ENCODE peak calls at places on chromosomes 4 and X, in ten cellular contexts. N is GM23248, Y is psoas muscle, F is H9, K is upper lobe of right lung, R is lower lobe of right lung, I is substantia nigra, A is tibial artery, P is RWPE2, T is endodermal cell. E is an unnamed sample.
A peak's percentile ranks its signal among the peaks of the same experiment; 100 is the strongest.

GRCh38 chr4:149959391-149959790 is 118.9 kb upstream of the DCLK2 start:
- DNase-seq in Y (no peak), N (no peak), K (no peak), R (no peak), P (no peak), F (no peak), A (no peak), T (no peak), I (no peak), E (no peak)

GRCh38 chr4:33104190-33104773 is 2384.1 kb downstream of the PCDH7 start:
- DNase-seq in K (no peak), Y (no peak), P (no peak), R (no peak), A (no peak), T (no peak), I (no peak), N (no peak), F (no peak), E (peak; percentile 53)

GRCh38 chrX:18354369-18355329 is at the start of gene SCML2:
- DNase-seq in N (peak; percentile 67), A (no peak), T (peak; percentile 74), K (peak; percentile 68), R (peak; percentile 46), F (peak; percentile 34), P (no peak), I (peak; percentile 9), Y (peak; percentile 48), E (peak; percentile 23)

GRCh38 chrX:22429704-22430103 is 157.0 kb downstream of the CBLL2 start:
- DNase-seq in A (no peak), T (no peak), K (no peak), F (no peak), R (no peak), Y (no peak), N (no peak), P (no peak), I (no peak), E (no peak)

GRCh38 chrX:46959985-46960700 is 47.9 kb downstream of the JADE3 start:
- DNase-seq in T (no peak), P (no peak), Y (no peak), R (no peak), K (no peak), N (peak; percentile 3), I (no peak), F (no peak), A (no peak), E (no peak)

GRCh38 chr4:158410272-158410671 is 111.4 kb upstream of the RXFP1 start:
- DNase-seq in R (no peak), K (no peak), N (peak; percentile 49), T (no peak), Y (no peak), I (no peak), P (no peak), A (no peak), F (no peak), E (no peak)

GRCh38 chrX:21839334-21840198 is at the start of gene MBTPS2:
- DNase-seq in A (peak; percentile 92), R (peak; percentile 84), I (peak; percentile 56), Y (peak; percentile 81), P (peak; percentile 67), K (peak; percentile 87), N (peak; percentile 82), T (peak; percentile 91), F (peak; percentile 79), E (peak; percentile 86)

GRCh38 chr4:65819192-65819591 is 148.9 kb upstream of the EPHA5 start:
- DNase-seq in K (no peak), F (no peak), N (no peak), P (no peak), T (no peak), I (no peak), A (no peak), R (no peak), Y (no peak), E (no peak)

GRCh38 chrX:111270339-111270738 is at the start of gene CAPN6:
- DNase-seq in F (peak; percentile 79), N (peak; percentile 40), R (no peak), Y (peak; percentile 9), A (no peak), T (peak; percentile 82), P (peak; percentile 31), K (peak; percentile 50), I (no peak), E (no peak)

GRCh38 chr4:183393446-183393845 is 51.0 kb upstream of the CDKN2AIP start:
- DNase-seq in R (no peak), N (no peak), K (no peak), Y (no peak), F (no peak), T (no peak), A (peak; percentile 20), I (no peak), P (no peak), E (no peak)

GRCh38 chrX:1224954-1225353 is 12.5 kb upstream of the CRLF2 start:
- DNase-seq in R (no peak), K (no peak), P (peak; percentile 20), T (peak; percentile 92), A (no peak), N (no peak), I (no peak), Y (no peak), F (peak; percentile 49), E (no peak)

GRCh38 chrX:18616688-18617087 is 55.2 kb downstream of the RS1 start:
- DNase-seq in T (no peak), F (no peak), A (no peak), N (no peak), K (no peak), P (no peak), Y (no peak), R (no peak), I (no peak), E (no peak)

GRCh38 chr4:108168213-108168671 is 490 bp downstream of the LEF1 start:
- DNase-seq in F (no peak), I (no peak), A (no peak), T (no peak), K (no peak), N (peak; percentile 45), Y (no peak), R (no peak), P (no peak), E (peak; percentile 49)

GRCh38 chr4:118033148-118034060 is 882 bp upstream of the NDST3 start:
- DNase-seq in K (peak; percentile 77), P (peak; percentile 54), Y (peak; percentile 27), A (no peak), I (peak; percentile 23), F (peak; percentile 70), N (peak; percentile 48), R (peak; percentile 62), T (peak; percentile 89), E (peak; percentile 62)

GRCh38 chr4:5751073-5751917 is 40.3 kb downstream of the EVC start:
- DNase-seq in T (peak; percentile 62), A (peak; percentile 57), Y (no peak), N (peak; percentile 47), P (no peak), F (peak; percentile 47), K (peak; percentile 46), I (no peak), R (no peak), E (peak; percentile 96)
- H3K27ac ChIP-seq in T (no peak overlapping the region), A (no peak overlapping the region), Y (no peak overlapping the region), N (peak overlapping the region; percentile 47), P (peak overlapping the region; percentile 84), F (no peak overlapping the region), K (no peak overlapping the region), I (no peak overlapping the region), R (no peak overlapping the region), E (peak overlapping the region; percentile 40)

DNA sequence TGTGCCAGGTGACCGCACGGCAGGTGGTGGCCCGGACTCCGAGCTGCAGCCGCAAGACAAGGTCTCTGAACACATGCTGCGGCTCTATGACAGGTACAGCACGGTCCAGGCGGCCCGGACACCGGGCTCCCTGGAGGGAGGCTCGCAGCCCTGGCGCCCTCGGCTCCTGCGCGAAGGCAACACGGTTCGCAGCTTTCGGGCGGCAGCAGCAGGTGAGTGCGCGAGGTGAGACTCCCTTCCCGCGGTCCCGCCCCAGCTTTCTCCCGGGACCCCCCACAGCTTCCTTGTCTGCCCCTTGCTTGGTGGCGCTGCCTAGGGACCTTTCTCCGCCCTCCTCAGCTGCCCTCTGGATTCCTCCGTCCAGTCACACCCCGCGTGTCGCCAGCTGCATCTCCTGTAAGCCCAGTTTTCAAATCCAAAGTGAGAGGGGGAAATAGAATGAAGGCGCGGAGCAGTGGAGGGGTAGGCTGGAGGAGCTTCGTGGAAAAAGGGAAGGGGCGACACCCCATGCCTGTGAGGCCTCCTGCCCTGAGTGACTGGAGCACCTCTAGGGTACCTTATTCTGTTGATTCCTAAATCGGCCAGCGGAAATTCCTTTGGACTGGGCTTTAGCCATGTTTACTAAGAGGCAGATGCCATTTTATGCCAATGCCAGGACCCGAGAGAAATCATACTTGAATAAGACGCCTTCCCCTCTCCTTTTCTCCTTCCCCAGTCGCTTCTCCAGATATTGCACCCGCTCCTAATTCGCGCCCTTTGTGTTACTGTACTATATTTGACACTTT is 1.1 kb downstream of the BMP3 start:
- DNase-seq in T (peak; percentile 79), P (peak; percentile 54), F (peak; percentile 46), N (no peak), K (peak; percentile 71), R (peak; percentile 53), Y (no peak), I (no peak), A (no peak), E (no peak)
- H3K27ac ChIP-seq in T (no peak overlapping the region), P (no peak overlapping the region), F (no peak overlapping the region), N (no peak overlapping the region), K (peak overlapping the region; percentile 63), R (peak overlapping the region; percentile 64), Y (no peak overlapping the region), I (no peak overlapping the region), A (no peak overlapping the region), E (no peak overlapping the region)

GRCh38 chr4:1169171-1169671 is 3.2 kb downstream of the SPON2 start:
- DNase-seq in T (peak; percentile 38), Y (no peak), A (no peak), P (peak; percentile 62), I (no peak), R (peak; percentile 41), K (no peak), F (no peak), N (no peak), E (no peak)

GRCh38 chr4:1169691-1170096 is 2.7 kb downstream of the SPON2 start:
- DNase-seq in I (no peak), Y (no peak), F (no peak), A (peak; percentile 62), N (no peak), P (peak; percentile 59), R (peak; percentile 44), T (peak; percentile 50), K (no peak), E (no peak)

GRCh38 chr4:1170805-1171305 is 1.5 kb downstream of the SPON2 start:
- DNase-seq in P (peak; percentile 56), T (no peak), N (no peak), I (no peak), K (peak; percentile 70), Y (no peak), A (peak; percentile 69), F (no peak), R (no peak), E (no peak)

GRCh38 chr4:1171306-1172227 is 816 bp downstream of the SPON2 start:
- DNase-seq in N (peak; percentile 43), I (no peak), K (peak; percentile 62), A (peak; percentile 68), R (no peak), F (peak; percentile 59), P (peak; percentile 60), Y (peak; percentile 45), T (peak; percentile 82), E (no peak)

GRCh38 chr4:1170156-1170804 is 2.1 kb downstream of the SPON2 start:
- DNase-seq in K (no peak), I (no peak), R (peak; percentile 43), P (peak; percentile 51), N (no peak), T (peak; percentile 39), A (peak; percentile 63), F (no peak), Y (no peak), E (no peak)
- H3K27ac ChIP-seq in K (no peak overlapping the region), I (no peak overlapping the region), R (no peak overlapping the region), P (no peak overlapping the region), N (no peak overlapping the region), T (no peak overlapping the region), A (no peak overlapping the region), F (no peak overlapping the region), Y (no peak overlapping the region), E (no peak overlapping the region)

GRCh38 chrX:138411048-138411447 is 300.5 kb downstream of the FGF13 start:
- DNase-seq in K (no peak), Y (no peak), T (no peak), P (no peak), N (no peak), R (no peak), I (no peak), A (no peak), F (no peak), E (no peak)
- H3K27ac ChIP-seq in K (no peak overlapping the region), Y (no peak overlapping the region), T (no peak overlapping the region), P (no peak overlapping the region), N (no peak overlapping the region), R (no peak overlapping the region), I (no peak overlapping the region), A (no peak overlapping the region), F (no peak overlapping the region), E (no peak overlapping the region)